ENCODE peak calls at places on chromosome 22, in six cellular contexts. K, W, Y, L, N and D are unnamed samples.
A peak's percentile ranks its signal among the peaks of the same experiment; 100 is the strongest.

GRCh38 chr22:20566420-20567260 is 59.2 kb downstream of the MED15 start:
- DNase-seq in Y (peak; percentile 94), W (peak; percentile 65), K (peak; percentile 61), L (peak; percentile 75), N (no peak), D (no peak)

GRCh38 chr22:44947029-44947428 is 62.8 kb downstream of the PHF21B start:
- DNase-seq in N (no peak), K (no peak), Y (no peak), W (no peak), L (no peak), D (no peak)

GRCh38 chr22:19948057-19948760 is 6.6 kb upstream of the TXNRD2 start:
- DNase-seq in N (no peak), K (no peak), W (no peak), L (no peak), Y (no peak), D (no peak)

GRCh38 chr22:37504964-37505363 is 14.3 kb downstream of the CARD10 start:
- DNase-seq in L (no peak), Y (no peak), K (no peak), W (no peak), N (no peak), D (no peak)

GRCh38 chr22:29914165-29914564 is 31.2 kb downstream of the MTMR3 start:
- DNase-seq in N (no peak), W (peak; percentile 88), Y (peak; percentile 86), K (peak; percentile 77), L (peak; percentile 65), D (no peak)

GRCh38 chr22:38239101-38239761 is 33.6 kb downstream of the TMEM184B start:
- DNase-seq in Y (peak; percentile 98), W (peak; percentile 94), N (no peak), K (peak; percentile 52), L (peak; percentile 77), D (no peak)

GRCh38 chr22:37419916-37420655 is 7.2 kb downstream of the ELFN2 start:
- DNase-seq in Y (no peak), K (peak; percentile 41), N (no peak), W (peak; percentile 21), L (no peak), D (peak; percentile 10)

GRCh38 chr22:30238661-30239420 is 7.7 kb downstream of the LIF start:
- DNase-seq in W (peak; percentile 88), K (peak; percentile 45), L (peak; percentile 88), N (no peak), Y (no peak), D (no peak)

DNA sequence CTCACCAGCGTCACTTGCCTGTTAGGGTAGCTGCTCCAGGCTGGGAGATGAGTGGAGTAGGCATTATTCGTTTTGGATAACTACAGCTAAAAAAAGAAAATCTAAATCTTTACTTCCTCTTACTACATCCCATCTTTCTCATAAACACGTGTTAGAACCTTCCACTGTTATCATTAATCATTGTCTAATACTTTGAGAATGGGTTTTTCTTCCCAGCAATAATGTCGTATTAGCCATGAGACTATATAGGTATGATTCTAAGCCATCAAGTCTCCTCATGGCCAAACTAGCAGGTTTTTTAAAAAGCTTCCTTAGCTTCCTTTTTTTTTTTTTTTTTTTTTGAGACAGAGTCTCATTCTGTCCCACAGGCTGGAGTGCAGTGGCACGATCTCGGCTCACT is 3.9 kb upstream of the TEF start:
- DNase-seq in N (no peak), Y (no peak), K (no peak), L (no peak), W (no peak), D (no peak)
- H3K4me3 ChIP-seq in N (no peak overlapping the region), Y (no peak overlapping the region), K (no peak overlapping the region), L (no peak overlapping the region), W (no peak overlapping the region), D (no peak overlapping the region)

DNA sequence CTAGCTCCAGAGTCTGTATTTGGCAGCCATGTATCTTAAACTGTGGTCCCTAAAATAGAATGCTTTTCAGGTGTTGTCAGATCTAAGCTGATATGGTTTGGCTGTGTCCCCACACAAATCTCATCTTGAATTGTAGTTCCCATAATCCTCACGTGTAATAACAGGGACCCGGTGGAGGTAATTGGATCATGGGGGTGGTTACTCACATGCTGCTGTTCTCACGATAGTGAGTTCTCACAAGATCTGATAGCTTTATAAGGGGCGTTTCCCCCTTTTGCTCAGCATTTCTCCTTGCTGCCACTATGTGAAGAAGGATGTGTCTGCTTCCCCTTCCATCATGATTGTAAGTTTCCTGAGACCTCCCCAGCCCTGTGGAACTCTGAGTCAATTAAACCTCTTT is 199.9 kb upstream of the ISX start:
- DNase-seq in Y (no peak), L (no peak), W (no peak), N (no peak), K (no peak), D (no peak)
- TF ChIP-seq CTCF in Y (no peak), L (no peak), W (no peak), N (no peak), K (no peak), D (no peak)

GRCh38 chr22:43862882-43863202 is 529 bp upstream of the SULT4A1 start:
- DNase-seq in K (no peak), W (no peak), N (no peak), Y (no peak), L (no peak), D (no peak)

GRCh38 chr22:43860831-43861230 is 1.5 kb downstream of the SULT4A1 start:
- DNase-seq in K (no peak), Y (no peak), N (no peak), W (no peak), L (no peak), D (no peak)

GRCh38 chr22:43860126-43860525 is 2.2 kb downstream of the SULT4A1 start:
- DNase-seq in N (no peak), L (no peak), W (no peak), Y (no peak), K (no peak), D (no peak)

GRCh38 chr22:43862074-43862881 is at the start of gene SULT4A1:
- DNase-seq in W (no peak), Y (no peak), K (peak; percentile 11), L (peak; percentile 63), N (no peak), D (no peak)

GRCh38 chr22:43861529-43861928 is 784 bp downstream of the SULT4A1 start:
- DNase-seq in N (no peak), W (no peak), L (peak; percentile 49), Y (no peak), K (no peak), D (no peak)
- H3K4me3 ChIP-seq in N (no peak overlapping the region), W (no peak overlapping the region), L (peak overlapping the region; percentile 50), Y (no peak overlapping the region), K (no peak overlapping the region), D (no peak overlapping the region)

GRCh38 chr22:41381329-41382097 is at the start of gene TEF:
- DNase-seq in L (peak; percentile 99), N (peak; percentile 98), K (peak; percentile 98), W (peak; percentile 99), Y (peak; percentile 99), D (peak; percentile 99)
- TF ChIP-seq CTCF in L (no peak), N (no peak), K (no peak), W (no peak), Y (no peak), D (no peak)

DNA sequence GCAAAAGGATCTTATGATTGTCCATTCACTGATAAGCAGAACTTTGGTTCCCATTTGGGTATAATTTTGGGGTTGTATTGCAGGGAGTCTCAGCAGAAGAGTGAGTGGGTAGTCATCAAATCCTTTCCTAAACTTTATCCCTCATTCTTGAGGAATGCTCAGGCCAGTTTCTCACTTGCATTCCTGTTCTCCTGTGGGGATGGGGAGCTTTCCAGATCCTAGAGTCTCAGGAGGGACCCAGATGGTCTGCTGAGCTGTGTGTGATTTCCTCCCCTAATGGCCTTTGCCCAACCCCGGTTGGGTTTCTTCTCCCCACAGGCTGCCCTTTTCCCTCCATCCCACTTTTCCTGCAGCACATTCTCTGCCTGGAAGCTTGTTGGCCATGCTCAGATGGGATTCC is 79.9 kb downstream of the MIAT start:
- DNase-seq in N (no peak), L (no peak), K (no peak), Y (peak; percentile 79), W (no peak), D (no peak)
- H3K4me3 ChIP-seq in N (no peak overlapping the region), L (no peak overlapping the region), K (no peak overlapping the region), Y (no peak overlapping the region), W (no peak overlapping the region), D (no peak overlapping the region)

GRCh38 chr22:46068908-46069481 is 81.3 kb upstream of the PPARA start:
- DNase-seq in L (peak; percentile 48), W (peak; percentile 83), N (peak; percentile 27), Y (peak; percentile 97), K (peak; percentile 78), D (no peak)

GRCh38 chr22:46070215-46070721 is 80.1 kb upstream of the PPARA start:
- DNase-seq in Y (peak; percentile 75), L (peak; percentile 73), K (peak; percentile 76), W (peak; percentile 63), N (peak; percentile 75), D (peak; percentile 59)

GRCh38 chr22:46070722-46071450 is 79.4 kb upstream of the PPARA start:
- DNase-seq in N (peak; percentile 77), K (peak; percentile 73), W (peak; percentile 55), L (peak; percentile 76), Y (peak; percentile 72), D (peak; percentile 78)

GRCh38 chr22:46068176-46068907 is 82.0 kb upstream of the PPARA start:
- DNase-seq in K (no peak), W (no peak), Y (no peak), L (no peak), N (no peak), D (no peak)

DNA sequence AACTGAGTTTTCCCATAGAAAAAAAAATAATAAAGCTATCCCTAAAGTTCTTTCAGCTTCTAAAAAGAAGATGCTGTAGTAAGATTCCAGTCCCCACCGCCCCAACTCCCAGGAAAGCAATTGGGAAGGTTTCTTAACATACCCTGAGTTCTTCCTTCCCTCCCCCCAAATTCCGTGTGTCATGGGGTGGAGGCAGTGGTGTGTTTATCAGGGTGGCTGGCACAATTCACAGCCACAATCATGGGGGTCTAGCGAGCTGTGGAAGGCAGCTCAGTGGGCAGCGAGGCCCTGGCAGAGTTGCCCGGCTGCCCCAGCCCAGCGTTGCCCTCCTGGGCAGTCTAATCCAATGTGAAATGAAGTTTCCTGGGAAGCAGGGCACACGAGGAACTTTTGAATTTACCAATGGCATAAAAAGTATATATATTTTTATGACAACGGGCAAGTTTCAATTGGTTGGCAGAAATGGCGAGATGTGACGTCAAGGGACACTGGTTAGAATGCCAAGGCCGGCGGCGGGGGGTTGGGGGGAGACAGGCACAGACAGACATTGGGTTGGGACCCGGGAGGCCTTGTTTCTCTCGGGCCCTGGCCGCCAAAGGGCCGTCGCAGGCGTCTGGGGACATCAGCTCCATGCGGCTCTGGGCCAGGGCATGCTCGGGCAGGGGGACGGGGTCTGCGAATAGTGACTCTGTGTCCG is 80.7 kb upstream of the PPARA start:
- DNase-seq in N (peak; percentile 89), L (peak; percentile 92), W (peak; percentile 94), K (peak; percentile 93), Y (peak; percentile 94), D (peak; percentile 75)
- TF ChIP-seq CTCF in N (no peak), L (no peak), W (no peak), K (no peak), Y (no peak), D (no peak)

DNA sequence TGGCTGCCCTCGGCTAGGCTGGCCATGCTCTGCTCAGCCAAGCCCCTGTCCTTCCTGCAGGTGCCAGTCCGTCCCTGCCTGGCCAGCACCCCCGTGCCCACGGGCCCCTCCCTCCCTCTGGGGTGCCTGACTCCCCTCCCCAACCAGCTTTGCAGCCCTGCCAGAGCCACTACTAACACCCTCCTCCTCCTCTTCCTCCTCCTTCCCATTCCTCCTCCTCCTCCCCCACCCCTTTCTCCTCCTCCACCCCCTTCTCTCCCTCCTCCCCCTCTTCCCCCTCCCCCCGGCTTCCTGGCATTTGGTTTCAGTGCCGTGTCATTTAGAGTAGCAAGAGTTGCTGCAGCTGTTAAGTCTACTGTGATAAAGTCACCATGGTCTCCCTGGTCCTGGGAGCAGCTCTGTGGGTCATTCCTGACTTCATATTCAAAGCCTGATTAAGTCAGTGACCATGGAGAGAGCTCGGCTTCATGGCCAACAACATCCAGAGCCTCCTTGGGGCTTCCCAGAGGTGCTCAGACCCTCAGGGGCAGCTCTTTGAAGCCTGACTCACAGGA is 78.5 kb downstream of the PIWIL3 start:
- DNase-seq in W (peak; percentile 68), K (no peak), Y (no peak), N (peak; percentile 10), L (peak; percentile 68), D (no peak)
- H3K4me3 ChIP-seq in W (no peak overlapping the region), K (no peak overlapping the region), Y (no peak overlapping the region), N (no peak overlapping the region), L (no peak overlapping the region), D (no peak overlapping the region)